ENCODE peak calls at places on chromosome 14, in ten cellular contexts. One of them, this sample, is unnamed.

GRCh38 chr14:89848165-89848564 is 106.4 kb downstream of the EFCAB11 start:
- DNase-seq in A549: no peak
- DNase-seq in sigmoid colon: no peak
- DNase-seq in tibial nerve: no peak
- DNase-seq in HepG2: no peak
- DNase-seq in SK-N-SH: no peak
- DNase-seq in suprapubic skin: no peak
- DNase-seq in upper lobe of left lung: no peak
- DNase-seq in K562: no peak
- DNase-seq in ovary: no peak
- DNase-seq in this sample: no peak

GRCh38 chr14:25537846-25538455 is 488.0 kb upstream of the STXBP6 start:
- DNase-seq in A549: no peak
- DNase-seq in sigmoid colon: no peak
- DNase-seq in tibial nerve: no peak
- DNase-seq in HepG2: peak; percentile 52
- DNase-seq in SK-N-SH: peak; percentile 26
- DNase-seq in suprapubic skin: no peak
- DNase-seq in upper lobe of left lung: no peak
- DNase-seq in K562: peak; percentile 14
- DNase-seq in ovary: no peak
- DNase-seq in this sample: peak; percentile 28

GRCh38 chr14:94505206-94505605 is 4.1 kb downstream of the SERPINA12 start:
- DNase-seq in A549: no peak
- DNase-seq in sigmoid colon: no peak
- DNase-seq in tibial nerve: no peak
- DNase-seq in HepG2: no peak
- DNase-seq in SK-N-SH: no peak
- DNase-seq in suprapubic skin: no peak
- DNase-seq in upper lobe of left lung: no peak
- DNase-seq in K562: no peak
- DNase-seq in ovary: no peak
- DNase-seq in this sample: no peak

GRCh38 chr14:90660865-90661570 is 155.2 kb downstream of the TTC7B start:
- DNase-seq in A549: no peak
- DNase-seq in sigmoid colon: no peak
- DNase-seq in tibial nerve: no peak
- DNase-seq in HepG2: no peak
- DNase-seq in SK-N-SH: no peak
- DNase-seq in suprapubic skin: no peak
- DNase-seq in upper lobe of left lung: peak; percentile 52
- DNase-seq in K562: no peak
- DNase-seq in ovary: no peak
- DNase-seq in this sample: peak; percentile 86

GRCh38 chr14:71538288-71538687 is 393.9 kb upstream of the RGS6 start:
- DNase-seq in A549: no peak
- DNase-seq in sigmoid colon: no peak
- DNase-seq in tibial nerve: no peak
- DNase-seq in HepG2: no peak
- DNase-seq in SK-N-SH: no peak
- DNase-seq in suprapubic skin: no peak
- DNase-seq in upper lobe of left lung: no peak
- DNase-seq in K562: peak; percentile 6
- DNase-seq in ovary: no peak
- DNase-seq in this sample: no peak

GRCh38 chr14:60652674-60653387 is 3.6 kb upstream of the SIX1 start:
- DNase-seq in A549: no peak
- DNase-seq in sigmoid colon: no peak
- DNase-seq in tibial nerve: no peak
- DNase-seq in HepG2: no peak
- DNase-seq in SK-N-SH: peak; percentile 36
- DNase-seq in suprapubic skin: no peak
- DNase-seq in upper lobe of left lung: peak; percentile 75
- DNase-seq in K562: no peak
- DNase-seq in ovary: no peak
- DNase-seq in this sample: no peak

GRCh38 chr14:38290601-38291190 is 34.8 kb upstream of the CLEC14A start:
- DNase-seq in A549: no peak
- DNase-seq in sigmoid colon: no peak
- DNase-seq in tibial nerve: no peak
- DNase-seq in HepG2: peak; percentile 56
- DNase-seq in SK-N-SH: no peak
- DNase-seq in suprapubic skin: no peak
- DNase-seq in upper lobe of left lung: no peak
- DNase-seq in K562: no peak
- DNase-seq in ovary: no peak
- DNase-seq in this sample: no peak

GRCh38 chr14:97074860-97075259 is 277.7 kb downstream of the VRK1 start:
- DNase-seq in A549: no peak
- DNase-seq in sigmoid colon: no peak
- DNase-seq in tibial nerve: no peak
- DNase-seq in HepG2: no peak
- DNase-seq in SK-N-SH: no peak
- DNase-seq in suprapubic skin: no peak
- DNase-seq in upper lobe of left lung: no peak
- DNase-seq in K562: no peak
- DNase-seq in ovary: no peak
- DNase-seq in this sample: no peak

GRCh38 chr14:36756221-36756620 is 94.6 kb downstream of the PAX9 start:
- DNase-seq in A549: no peak
- DNase-seq in sigmoid colon: no peak
- DNase-seq in tibial nerve: no peak
- DNase-seq in HepG2: no peak
- DNase-seq in SK-N-SH: no peak
- DNase-seq in suprapubic skin: no peak
- DNase-seq in upper lobe of left lung: no peak
- DNase-seq in K562: no peak
- DNase-seq in ovary: no peak
- DNase-seq in this sample: no peak

GRCh38 chr14:100789460-100790417 is 36.2 kb upstream of the MEG3 start:
- DNase-seq in A549: no peak
- DNase-seq in sigmoid colon: no peak
- DNase-seq in tibial nerve: no peak
- DNase-seq in HepG2: no peak
- DNase-seq in SK-N-SH: no peak
- DNase-seq in suprapubic skin: no peak
- DNase-seq in upper lobe of left lung: no peak
- DNase-seq in K562: no peak
- DNase-seq in ovary: no peak
- DNase-seq in this sample: no peak

GRCh38 chr14:45426685-45427282 is 173.8 kb upstream of the MIS18BP1 start:
- DNase-seq in A549: peak; percentile 11
- DNase-seq in sigmoid colon: no peak
- DNase-seq in tibial nerve: no peak
- DNase-seq in HepG2: peak; percentile 49
- DNase-seq in SK-N-SH: peak; percentile 10
- DNase-seq in suprapubic skin: no peak
- DNase-seq in upper lobe of left lung: no peak
- DNase-seq in K562: peak; percentile 9
- DNase-seq in ovary: no peak
- DNase-seq in this sample: no peak

GRCh38 chr14:96040836-96041371 is 1.7 kb downstream of the C14orf132 start:
- DNase-seq in A549: no peak
- DNase-seq in sigmoid colon: no peak
- DNase-seq in tibial nerve: no peak
- DNase-seq in HepG2: no peak
- DNase-seq in SK-N-SH: no peak
- DNase-seq in suprapubic skin: no peak
- DNase-seq in upper lobe of left lung: no peak
- DNase-seq in K562: no peak
- DNase-seq in ovary: no peak
- DNase-seq in this sample: no peak

GRCh38 chr14:78341827-78342389 is 171.7 kb downstream of the NRXN3 start:
- DNase-seq in A549: no peak
- DNase-seq in sigmoid colon: no peak
- DNase-seq in tibial nerve: no peak
- DNase-seq in HepG2: no peak
- DNase-seq in SK-N-SH: no peak
- DNase-seq in suprapubic skin: no peak
- DNase-seq in upper lobe of left lung: no peak
- DNase-seq in K562: no peak
- DNase-seq in ovary: no peak
- DNase-seq in this sample: no peak

GRCh38 chr14:63725786-63726185 is 2.1 kb downstream of the SGPP1 start:
- DNase-seq in A549: no peak
- DNase-seq in sigmoid colon: no peak
- DNase-seq in tibial nerve: no peak
- DNase-seq in HepG2: no peak
- DNase-seq in SK-N-SH: peak; percentile 16
- DNase-seq in suprapubic skin: no peak
- DNase-seq in upper lobe of left lung: no peak
- DNase-seq in K562: no peak
- DNase-seq in ovary: no peak
- DNase-seq in this sample: no peak
- H3K4me3 ChIP-seq in A549: peak overlapping the region; percentile 71
- H3K4me3 ChIP-seq in sigmoid colon: peak overlapping the region; percentile 93
- H3K4me3 ChIP-seq in tibial nerve: peak overlapping the region; percentile 91
- H3K4me3 ChIP-seq in HepG2: peak overlapping the region; percentile 92
- H3K4me3 ChIP-seq in SK-N-SH: peak overlapping the region; percentile 82
- H3K4me3 ChIP-seq in suprapubic skin: peak overlapping the region; percentile 98
- H3K4me3 ChIP-seq in upper lobe of left lung: peak overlapping the region; percentile 97
- H3K4me3 ChIP-seq in K562: peak overlapping the region; percentile 88
- H3K4me3 ChIP-seq in ovary: peak overlapping the region; percentile 94
- H3K4me3 ChIP-seq in this sample: peak overlapping the region; percentile 88

DNA sequence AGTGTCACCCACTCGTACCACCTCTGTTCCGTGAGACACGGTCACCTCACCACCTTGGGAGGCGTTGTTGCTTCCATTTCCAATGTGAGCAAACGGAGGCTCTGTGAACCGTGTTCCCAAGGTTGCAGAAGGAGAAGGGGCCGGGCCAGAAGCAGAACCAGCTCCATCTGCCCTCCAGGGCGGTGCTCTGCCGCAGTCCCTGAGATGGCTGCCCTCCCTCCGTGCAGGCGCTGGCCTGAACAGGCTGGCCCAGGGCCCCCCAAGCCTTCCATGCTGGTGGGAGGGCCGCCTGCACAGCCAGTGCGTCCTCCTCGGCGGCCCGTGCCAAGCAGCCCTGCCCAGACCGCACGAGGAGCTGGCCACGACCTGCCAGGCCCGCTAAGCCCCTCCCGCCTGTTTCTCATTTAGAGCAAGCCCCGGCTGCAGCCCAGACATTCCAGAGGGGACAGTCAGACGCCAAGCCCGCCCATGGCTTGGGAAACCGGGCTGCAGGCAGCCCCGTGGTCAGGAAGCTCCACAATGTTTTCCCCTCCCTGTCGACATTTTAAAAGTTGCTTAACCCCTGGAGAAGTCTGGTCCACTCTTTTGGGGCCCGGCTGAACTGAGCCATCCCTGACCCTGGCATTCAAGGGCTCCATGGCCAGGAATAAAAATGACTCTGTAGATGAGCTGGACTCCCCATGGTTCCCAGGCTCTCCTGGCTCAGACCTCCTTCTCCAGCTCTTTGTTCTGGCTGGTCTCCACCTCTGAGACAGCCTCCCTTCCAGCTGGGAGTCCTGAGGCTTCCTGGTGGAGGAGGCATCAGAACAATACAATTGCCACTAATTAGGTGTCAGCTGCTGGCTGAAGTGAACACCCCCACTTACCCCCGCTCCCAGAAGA is 236.0 kb downstream of the BCL11B start:
- DNase-seq in A549: peak; percentile 89
- DNase-seq in sigmoid colon: peak; percentile 94
- DNase-seq in tibial nerve: peak; percentile 63
- DNase-seq in HepG2: peak; percentile 10
- DNase-seq in SK-N-SH: peak; percentile 45
- DNase-seq in suprapubic skin: peak; percentile 95
- DNase-seq in upper lobe of left lung: peak; percentile 90
- DNase-seq in K562: no peak
- DNase-seq in ovary: peak; percentile 80
- DNase-seq in this sample: peak; percentile 57
- TF ChIP-seq EP300 in A549: no peak
- TF ChIP-seq EP300 in sigmoid colon: no peak
- TF ChIP-seq EP300 in tibial nerve: peak; percentile 71
- TF ChIP-seq EP300 in HepG2: no peak
- TF ChIP-seq EP300 in SK-N-SH: peak; percentile 58
- TF ChIP-seq EP300 in suprapubic skin: no peak
- TF ChIP-seq EP300 in upper lobe of left lung: no peak
- TF ChIP-seq EP300 in K562: no peak
- TF ChIP-seq EP300 in ovary: no peak
- TF ChIP-seq EP300 in this sample: no peak

DNA sequence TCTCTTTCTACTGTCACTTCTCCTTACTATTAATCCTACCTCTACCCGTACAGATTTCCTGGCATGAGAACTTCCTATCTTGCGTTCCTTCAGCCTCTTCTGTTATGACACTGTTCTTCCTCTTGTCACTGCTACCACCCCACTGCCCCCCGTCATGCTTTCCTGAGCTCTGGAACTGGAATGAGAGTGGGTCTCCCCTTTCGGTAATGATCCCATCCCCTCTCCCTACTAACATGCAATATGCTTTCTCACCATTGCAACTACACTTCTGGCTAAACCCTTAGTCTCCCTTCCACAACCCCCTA is 4.9 kb upstream of the AP1G2 start:
- DNase-seq in A549: no peak
- DNase-seq in sigmoid colon: no peak
- DNase-seq in tibial nerve: no peak
- DNase-seq in HepG2: no peak
- DNase-seq in SK-N-SH: no peak
- DNase-seq in suprapubic skin: no peak
- DNase-seq in upper lobe of left lung: no peak
- DNase-seq in K562: no peak
- DNase-seq in ovary: no peak
- DNase-seq in this sample: no peak
- TF ChIP-seq CTCF in A549: no peak
- TF ChIP-seq CTCF in sigmoid colon: no peak
- TF ChIP-seq CTCF in tibial nerve: no peak
- TF ChIP-seq CTCF in HepG2: no peak
- TF ChIP-seq CTCF in SK-N-SH: no peak
- TF ChIP-seq CTCF in suprapubic skin: no peak
- TF ChIP-seq CTCF in upper lobe of left lung: no peak
- TF ChIP-seq CTCF in K562: no peak
- TF ChIP-seq CTCF in ovary: no peak
- TF ChIP-seq CTCF in this sample: no peak

DNA sequence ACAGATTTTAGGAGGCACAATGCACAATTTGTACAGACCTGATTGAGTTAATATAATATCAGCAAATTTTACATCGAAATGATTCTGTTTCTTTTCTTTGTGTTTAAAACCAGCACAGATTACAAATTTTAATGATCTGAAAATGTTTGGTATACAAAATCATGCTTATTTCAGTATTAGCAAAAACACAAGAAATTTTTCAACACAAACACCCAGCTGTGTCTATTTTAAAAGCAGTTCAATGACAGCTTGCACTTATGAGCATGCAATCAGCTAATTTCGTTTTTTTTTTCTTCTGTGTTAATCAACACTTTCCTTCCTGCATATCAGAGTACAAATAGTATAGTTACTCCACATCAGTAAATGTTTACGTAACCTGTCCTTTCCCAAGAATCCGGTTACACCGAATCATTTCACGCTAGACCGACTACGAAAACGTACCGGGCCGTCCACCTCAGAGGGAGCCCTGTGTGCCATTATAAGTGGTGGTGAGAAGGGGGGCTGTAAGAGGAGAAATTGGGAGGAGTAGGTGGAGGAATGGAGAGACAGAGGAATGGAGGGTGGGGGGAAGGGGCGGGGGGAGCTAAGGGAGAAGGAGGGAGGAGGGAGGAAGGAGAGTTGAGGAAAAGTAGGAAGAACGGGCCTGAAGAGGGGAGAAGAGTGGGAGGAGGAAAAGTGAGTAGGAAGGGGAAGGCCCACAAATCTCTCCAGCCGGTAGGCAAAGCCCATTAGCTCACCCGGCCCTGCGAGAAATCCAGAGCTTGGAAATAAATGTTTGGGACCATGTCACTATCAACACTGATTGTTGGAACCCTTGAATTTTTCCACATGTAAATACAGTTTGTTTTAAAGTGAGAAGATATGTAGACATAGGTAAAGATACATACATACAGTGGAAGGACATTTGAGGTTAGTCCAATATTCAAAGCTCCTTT is 2.4 kb upstream of the FOXG1 start:
- DNase-seq in A549: no peak
- DNase-seq in sigmoid colon: no peak
- DNase-seq in tibial nerve: no peak
- DNase-seq in HepG2: no peak
- DNase-seq in SK-N-SH: no peak
- DNase-seq in suprapubic skin: no peak
- DNase-seq in upper lobe of left lung: no peak
- DNase-seq in K562: no peak
- DNase-seq in ovary: no peak
- DNase-seq in this sample: no peak
- H3K4me3 ChIP-seq in A549: no peak overlapping the region
- H3K4me3 ChIP-seq in sigmoid colon: no peak overlapping the region
- H3K4me3 ChIP-seq in tibial nerve: no peak overlapping the region
- H3K4me3 ChIP-seq in HepG2: no peak overlapping the region
- H3K4me3 ChIP-seq in SK-N-SH: no peak overlapping the region
- H3K4me3 ChIP-seq in suprapubic skin: no peak overlapping the region
- H3K4me3 ChIP-seq in upper lobe of left lung: no peak overlapping the region
- H3K4me3 ChIP-seq in K562: peak overlapping the region; percentile 46
- H3K4me3 ChIP-seq in ovary: no peak overlapping the region
- H3K4me3 ChIP-seq in this sample: no peak overlapping the region